ENCODE peak calls at places on chromosomes 1 and 21, in seven cellular contexts. One of them, this sample, is unnamed.

GRCh38 chr1:170063109-170063826 is 11.2 kb downstream of the KIFAP3 start:
- DNase-seq in fibroblast of villous mesenchyme: no peak
- DNase-seq in H1: no peak
- DNase-seq in psoas muscle: no peak
- DNase-seq in HFF-Myc: no peak
- DNase-seq in thoracic aorta: no peak
- DNase-seq in PC-9: peak
- DNase-seq in this sample: no peak

GRCh38 chr1:96845464-96845863 is 123.9 kb downstream of the PTBP2 start:
- DNase-seq in HFF-Myc: no peak
- DNase-seq in thoracic aorta: no peak
- DNase-seq in H1: peak
- DNase-seq in PC-9: no peak
- DNase-seq in psoas muscle: no peak
- DNase-seq in fibroblast of villous mesenchyme: peak
- DNase-seq in this sample: peak

GRCh38 chr1:206832352-206832751 is 33.1 kb upstream of the IL20 start:
- DNase-seq in H1: no peak
- DNase-seq in HFF-Myc: no peak
- DNase-seq in PC-9: no peak
- DNase-seq in psoas muscle: no peak
- DNase-seq in fibroblast of villous mesenchyme: no peak
- DNase-seq in thoracic aorta: no peak
- DNase-seq in this sample: no peak

GRCh38 chr1:187762109-187762508 is 933.4 kb downstream of the PLA2G4A start:
- DNase-seq in fibroblast of villous mesenchyme: peak
- DNase-seq in psoas muscle: no peak
- DNase-seq in HFF-Myc: no peak
- DNase-seq in H1: no peak
- DNase-seq in thoracic aorta: no peak
- DNase-seq in PC-9: no peak
- DNase-seq in this sample: no peak

GRCh38 chr1:155103325-155103724 is 24.4 kb upstream of the EFNA1 start:
- DNase-seq in fibroblast of villous mesenchyme: no peak
- DNase-seq in thoracic aorta: no peak
- DNase-seq in HFF-Myc: no peak
- DNase-seq in H1: no peak
- DNase-seq in PC-9: no peak
- DNase-seq in psoas muscle: no peak
- DNase-seq in this sample: no peak

GRCh38 chr1:177983824-177984528 is 14.1 kb upstream of the SEC16B start:
- DNase-seq in fibroblast of villous mesenchyme: peak
- DNase-seq in PC-9: no peak
- DNase-seq in psoas muscle: peak
- DNase-seq in H1: peak
- DNase-seq in HFF-Myc: peak
- DNase-seq in thoracic aorta: peak
- DNase-seq in this sample: peak

GRCh38 chr21:42632336-42632751 is 21.1 kb upstream of the PDE9A start:
- DNase-seq in thoracic aorta: no peak
- DNase-seq in HFF-Myc: no peak
- DNase-seq in H1: no peak
- DNase-seq in PC-9: no peak
- DNase-seq in fibroblast of villous mesenchyme: no peak
- DNase-seq in psoas muscle: no peak
- DNase-seq in this sample: no peak

GRCh38 chr1:232655041-232655745 is 25.3 kb upstream of the SIPA1L2 start:
- DNase-seq in psoas muscle: no peak
- DNase-seq in PC-9: peak
- DNase-seq in thoracic aorta: no peak
- DNase-seq in H1: no peak
- DNase-seq in HFF-Myc: no peak
- DNase-seq in fibroblast of villous mesenchyme: no peak
- DNase-seq in this sample: no peak

GRCh38 chr1:10555635-10556429 is 81.1 kb downstream of the PEX14 start:
- DNase-seq in psoas muscle: peak
- DNase-seq in fibroblast of villous mesenchyme: no peak
- DNase-seq in H1: peak
- DNase-seq in HFF-Myc: no peak
- DNase-seq in PC-9: no peak
- DNase-seq in thoracic aorta: no peak
- DNase-seq in this sample: peak

GRCh38 chr1:42369471-42369870 is 11.1 kb upstream of the RIMKLA start:
- DNase-seq in thoracic aorta: no peak
- DNase-seq in HFF-Myc: no peak
- DNase-seq in fibroblast of villous mesenchyme: no peak
- DNase-seq in PC-9: no peak
- DNase-seq in H1: no peak
- DNase-seq in psoas muscle: no peak
- DNase-seq in this sample: no peak

GRCh38 chr1:92317836-92318493 is 19.1 kb downstream of the RPAP2 start:
- DNase-seq in HFF-Myc: no peak
- DNase-seq in PC-9: no peak
- DNase-seq in psoas muscle: no peak
- DNase-seq in H1: no peak
- DNase-seq in thoracic aorta: no peak
- DNase-seq in fibroblast of villous mesenchyme: no peak
- DNase-seq in this sample: peak

GRCh38 chr1:173682174-173682573 is 12.5 kb upstream of the ANKRD45 start:
- DNase-seq in psoas muscle: no peak
- DNase-seq in PC-9: no peak
- DNase-seq in thoracic aorta: no peak
- DNase-seq in H1: no peak
- DNase-seq in HFF-Myc: no peak
- DNase-seq in fibroblast of villous mesenchyme: peak
- DNase-seq in this sample: no peak

GRCh38 chr1:66788231-66788939 is 12.7 kb downstream of the INSL5 start:
- DNase-seq in H1: no peak
- DNase-seq in thoracic aorta: no peak
- DNase-seq in PC-9: peak
- DNase-seq in fibroblast of villous mesenchyme: no peak
- DNase-seq in psoas muscle: no peak
- DNase-seq in HFF-Myc: no peak
- DNase-seq in this sample: no peak

GRCh38 chr1:53298163-53298685 is 29.6 kb downstream of the LRP8 start:
- DNase-seq in PC-9: no peak
- DNase-seq in HFF-Myc: no peak
- DNase-seq in psoas muscle: no peak
- DNase-seq in thoracic aorta: no peak
- DNase-seq in fibroblast of villous mesenchyme: peak
- DNase-seq in H1: no peak
- DNase-seq in this sample: peak

GRCh38 chr1:199123615-199124014 is 484.8 kb downstream of the PTPRC start:
- DNase-seq in PC-9: no peak
- DNase-seq in psoas muscle: no peak
- DNase-seq in fibroblast of villous mesenchyme: peak
- DNase-seq in H1: no peak
- DNase-seq in HFF-Myc: peak
- DNase-seq in thoracic aorta: no peak
- DNase-seq in this sample: peak

GRCh38 chr1:208835082-208835467 is 590.9 kb upstream of the PLXNA2 start:
- DNase-seq in HFF-Myc: no peak
- DNase-seq in fibroblast of villous mesenchyme: no peak
- DNase-seq in psoas muscle: no peak
- DNase-seq in PC-9: no peak
- DNase-seq in H1: no peak
- DNase-seq in thoracic aorta: no peak
- DNase-seq in this sample: no peak

GRCh38 chr1:78044796-78045599 is 768 bp upstream of the GIPC2 start:
- DNase-seq in psoas muscle: no peak
- DNase-seq in HFF-Myc: no peak
- DNase-seq in thoracic aorta: no peak
- DNase-seq in H1: no peak
- DNase-seq in PC-9: no peak
- DNase-seq in fibroblast of villous mesenchyme: no peak
- DNase-seq in this sample: no peak

GRCh38 chr1:200029035-200029623 is 1.6 kb downstream of the NR5A2 start:
- DNase-seq in psoas muscle: no peak
- DNase-seq in PC-9: peak
- DNase-seq in thoracic aorta: no peak
- DNase-seq in HFF-Myc: no peak
- DNase-seq in fibroblast of villous mesenchyme: no peak
- DNase-seq in H1: peak
- DNase-seq in this sample: peak

GRCh38 chr1:83692524-83693336 is 306.2 kb downstream of the TTLL7 start:
- DNase-seq in PC-9: peak
- DNase-seq in HFF-Myc: no peak
- DNase-seq in thoracic aorta: no peak
- DNase-seq in H1: peak
- DNase-seq in psoas muscle: no peak
- DNase-seq in fibroblast of villous mesenchyme: no peak
- DNase-seq in this sample: peak

DNA sequence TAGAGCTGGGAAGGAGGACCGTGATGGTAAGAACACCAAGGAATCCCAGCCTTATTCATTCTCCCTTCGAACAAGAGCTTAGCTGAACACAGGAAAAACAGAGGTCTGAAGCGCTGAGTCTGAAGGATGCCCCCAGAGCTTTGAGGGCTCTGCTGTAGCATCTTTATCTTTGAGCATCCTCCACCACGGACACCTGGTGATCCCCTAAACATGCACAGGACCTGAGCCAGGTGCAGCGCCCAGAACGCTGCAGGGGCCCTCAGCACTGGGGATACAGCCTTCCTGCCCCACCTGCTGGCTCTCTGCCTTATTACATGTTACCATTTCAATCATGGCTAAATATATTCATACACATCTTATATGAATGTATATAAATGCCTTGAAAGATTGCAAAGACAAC is 7.7 kb upstream of the GPATCH4 start:
- DNase-seq in thoracic aorta: no peak
- DNase-seq in psoas muscle: no peak
- DNase-seq in HFF-Myc: no peak
- DNase-seq in fibroblast of villous mesenchyme: no peak
- DNase-seq in H1: peak
- DNase-seq in PC-9: peak
- DNase-seq in this sample: no peak
- TF ChIP-seq CTCF in thoracic aorta: no peak
- TF ChIP-seq CTCF in psoas muscle: peak
- TF ChIP-seq CTCF in HFF-Myc: peak
- TF ChIP-seq CTCF in fibroblast of villous mesenchyme: peak
- TF ChIP-seq CTCF in H1: peak
- TF ChIP-seq CTCF in PC-9: peak
- TF ChIP-seq CTCF in this sample: peak

DNA sequence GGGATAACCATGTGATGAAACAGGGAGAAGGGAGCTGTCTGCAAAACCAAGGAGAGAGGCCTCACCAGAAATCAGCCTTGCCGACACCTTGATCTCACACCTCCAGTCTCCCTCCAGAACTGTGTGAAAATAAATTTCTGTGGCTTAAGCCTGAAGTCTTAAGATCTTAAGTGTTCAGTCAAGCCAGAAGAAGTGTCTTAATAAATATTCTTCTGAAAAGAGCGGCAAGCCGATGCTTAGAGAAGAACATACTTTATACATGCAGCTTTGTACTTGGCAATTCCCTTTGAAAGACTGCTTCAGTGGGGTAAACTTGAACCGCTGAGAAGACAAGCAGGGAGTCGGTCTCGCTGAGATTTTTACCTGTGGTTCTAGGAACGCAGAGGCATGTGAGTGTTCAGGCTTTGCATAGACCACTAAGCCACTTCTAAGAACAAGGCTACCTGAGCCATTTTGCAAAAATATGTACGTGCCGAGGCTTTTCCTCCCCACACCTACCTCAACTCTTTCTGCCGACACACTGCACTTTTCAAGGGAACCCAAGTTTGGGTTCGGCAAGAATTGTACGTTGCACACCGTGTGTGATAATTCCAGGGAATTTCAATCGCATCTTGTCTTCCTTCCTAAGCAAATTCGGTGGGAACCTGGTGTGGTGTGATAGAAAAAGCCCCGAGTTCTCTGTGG is 3.4 kb downstream of the RUNX1 start:
- DNase-seq in HFF-Myc: no peak
- DNase-seq in fibroblast of villous mesenchyme: no peak
- DNase-seq in H1: no peak
- DNase-seq in thoracic aorta: no peak
- DNase-seq in psoas muscle: no peak
- DNase-seq in PC-9: no peak
- DNase-seq in this sample: no peak
- H3K4me3 ChIP-seq in HFF-Myc: no peak
- H3K4me3 ChIP-seq in fibroblast of villous mesenchyme: no peak
- H3K4me3 ChIP-seq in H1: no peak
- H3K4me3 ChIP-seq in thoracic aorta: no peak
- H3K4me3 ChIP-seq in psoas muscle: peak
- H3K4me3 ChIP-seq in PC-9: peak
- H3K4me3 ChIP-seq in this sample: no peak

GRCh38 chr1:30768830-30769718 is 11.5 kb upstream of the LAPTM5 start:
- DNase-seq in PC-9: no peak
- DNase-seq in psoas muscle: no peak
- DNase-seq in fibroblast of villous mesenchyme: peak
- DNase-seq in thoracic aorta: no peak
- DNase-seq in HFF-Myc: no peak
- DNase-seq in H1: no peak
- DNase-seq in this sample: no peak
- TF ChIP-seq CTCF in PC-9: no peak
- TF ChIP-seq CTCF in psoas muscle: no peak
- TF ChIP-seq CTCF in fibroblast of villous mesenchyme: no peak
- TF ChIP-seq CTCF in thoracic aorta: no peak
- TF ChIP-seq CTCF in HFF-Myc: no peak
- TF ChIP-seq CTCF in H1: no peak
- TF ChIP-seq CTCF in this sample: no peak

GRCh38 chr1:153547560-153548551 is 1.2 kb downstream of the S100A3 start:
- DNase-seq in fibroblast of villous mesenchyme: peak
- DNase-seq in H1: no peak
- DNase-seq in HFF-Myc: no peak
- DNase-seq in thoracic aorta: no peak
- DNase-seq in psoas muscle: no peak
- DNase-seq in PC-9: no peak
- DNase-seq in this sample: no peak

GRCh38 chr1:153546796-153547559 is 1.4 kb upstream of the S100A4 start:
- DNase-seq in fibroblast of villous mesenchyme: peak
- DNase-seq in thoracic aorta: no peak
- DNase-seq in psoas muscle: no peak
- DNase-seq in HFF-Myc: no peak
- DNase-seq in PC-9: no peak
- DNase-seq in H1: no peak
- DNase-seq in this sample: no peak

GRCh38 chr1:153544453-153545066 is 1.0 kb downstream of the S100A4 start:
- DNase-seq in H1: no peak
- DNase-seq in HFF-Myc: no peak
- DNase-seq in PC-9: no peak
- DNase-seq in thoracic aorta: no peak
- DNase-seq in fibroblast of villous mesenchyme: no peak
- DNase-seq in psoas muscle: no peak
- DNase-seq in this sample: no peak

GRCh38 chr1:153545067-153546055 is at the start of gene S100A4:
- DNase-seq in H1: peak
- DNase-seq in fibroblast of villous mesenchyme: peak
- DNase-seq in HFF-Myc: peak
- DNase-seq in PC-9: peak
- DNase-seq in psoas muscle: peak
- DNase-seq in thoracic aorta: peak
- DNase-seq in this sample: peak

DNA sequence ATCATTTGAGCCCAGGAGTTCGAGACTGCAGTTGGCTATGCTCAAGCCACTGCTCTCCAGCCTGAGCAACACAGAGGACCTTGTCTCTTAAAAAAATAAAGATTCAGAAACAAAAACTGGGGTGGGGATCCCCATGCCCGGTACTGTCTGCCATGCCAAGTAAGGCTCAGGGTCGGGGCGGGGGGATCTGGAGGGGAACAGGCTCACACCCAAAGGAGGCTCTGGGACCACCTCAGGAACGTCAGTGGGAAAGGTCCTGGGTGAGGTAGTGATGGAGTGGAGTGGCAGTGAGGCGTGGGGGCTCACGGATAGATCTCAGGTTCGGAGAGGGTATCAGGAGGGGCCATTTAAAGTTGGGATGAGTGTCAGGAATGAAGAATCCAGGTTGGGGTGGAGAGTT is 765 bp upstream of the S100A4 start:
- DNase-seq in H1: no peak
- DNase-seq in PC-9: no peak
- DNase-seq in psoas muscle: no peak
- DNase-seq in HFF-Myc: no peak
- DNase-seq in thoracic aorta: no peak
- DNase-seq in fibroblast of villous mesenchyme: no peak
- DNase-seq in this sample: no peak
- H3K4me3 ChIP-seq in H1: no peak
- H3K4me3 ChIP-seq in PC-9: no peak
- H3K4me3 ChIP-seq in psoas muscle: peak
- H3K4me3 ChIP-seq in HFF-Myc: peak
- H3K4me3 ChIP-seq in thoracic aorta: peak
- H3K4me3 ChIP-seq in fibroblast of villous mesenchyme: peak
- H3K4me3 ChIP-seq in this sample: no peak